ENCODE peak calls at places on chromosomes 16 and 17, in nine cellular contexts. K is NCI-H1417; J is HFF-Myc; Z is activated CD4-positive, alpha-beta T cell treated with anti-CD3 and anti-CD28 coated beads for 4 hours; V is mesenteric fat pad; C is cardiac muscle cell; O is tibial nerve; M is T-helper 2 cell; L is hepatocyte. X is an unnamed sample.
A peak's percentile ranks its signal among the peaks of the same experiment; 100 is the strongest.

GRCh38 chr17:78039581-78039980 is 81.1 kb downstream of the TNRC6C start:
- DNase-seq in K (no peak), J (no peak), Z (no peak), V (no peak), C (no peak), O (no peak), M (no peak), L (no peak), X (no peak)

GRCh38 chr16:84582958-84583516 is 34.8 kb downstream of the COTL1 start:
- DNase-seq in K (no peak), J (no peak), Z (no peak), V (no peak), C (peak; percentile 77), O (no peak), M (no peak), L (no peak), X (no peak)

GRCh38 chr17:19321481-19322128 is 40.9 kb downstream of the B9D1 start:
- DNase-seq in K (no peak), J (no peak), Z (no peak), V (no peak), C (no peak), O (no peak), M (no peak), L (no peak), X (no peak)

GRCh38 chr16:75402821-75403475 is 30.4 kb downstream of the CFDP1 start:
- DNase-seq in K (peak; percentile 48), J (no peak), Z (peak; percentile 6), V (no peak), C (peak; percentile 69), O (no peak), M (no peak), L (peak; percentile 47), X (no peak)

GRCh38 chr17:74964988-74965622 is 7.5 kb downstream of the HID1 start:
- DNase-seq in K (no peak), J (no peak), Z (no peak), V (no peak), C (no peak), O (no peak), M (no peak), L (no peak), X (no peak)

GRCh38 chr16:84652565-84652964 is 4.3 kb downstream of the KLHL36 start:
- DNase-seq in K (no peak), J (no peak), Z (no peak), V (no peak), C (no peak), O (no peak), M (no peak), L (no peak), X (no peak)

GRCh38 chr17:68318103-68318991 is 27.1 kb downstream of the ARSG start:
- DNase-seq in K (peak; percentile 16), J (no peak), Z (no peak), V (no peak), C (peak; percentile 55), O (no peak), M (no peak), L (peak; percentile 47), X (no peak)

GRCh38 chr17:48795444-48796162 is 21.4 kb downstream of the TTLL6 start:
- DNase-seq in K (no peak), J (peak; percentile 21), Z (no peak), V (no peak), C (peak; percentile 59), O (no peak), M (no peak), L (peak; percentile 80), X (no peak)

GRCh38 chr17:45320349-45320930 is 3.6 kb upstream of the MAP3K14 start:
- DNase-seq in K (no peak), J (no peak), Z (no peak), V (no peak), C (no peak), O (no peak), M (no peak), L (no peak), X (no peak)

GRCh38 chr16:89431158-89431584 is 59.2 kb downstream of the ANKRD11 start:
- DNase-seq in K (peak; percentile 39), J (peak; percentile 71), Z (no peak), V (no peak), C (no peak), O (no peak), M (no peak), L (peak; percentile 90), X (no peak)

X was measured in NCI-H774.